ENCODE peak calls at places on chromosomes 16 and 17, in five cellular contexts. E is small intestine; G is effector CD4-positive, alpha-beta T cell; O is fibroblast of the conjunctiva; H is stimulated activated naive CD4-positive, alpha-beta T cell. P is an unnamed sample.

GRCh38 chr16:56066617-56067016 is 124.7 kb upstream of the GNAO1 start:
- DNase-seq in E (no peak), G (no peak), O (no peak), H (no peak), P (no peak)

GRCh38 chr17:50009282-50009681 is 14.3 kb upstream of the DLX3 start:
- DNase-seq in E (no peak), G (no peak), O (no peak), H (no peak), P (no peak)

GRCh38 chr17:75970011-75970523 is 8.9 kb downstream of the ACOX1 start:
- DNase-seq in E (no peak), G (no peak), O (no peak), H (no peak), P (no peak)

GRCh38 chr16:71923941-71924690 is 28.8 kb downstream of the IST1 start:
- DNase-seq in E (peak), G (no peak), O (no peak), H (no peak), P (no peak)

GRCh38 chr17:81831957-81832607 is 1.0 kb downstream of the MCRIP1 start:
- DNase-seq in E (no peak), G (peak), O (no peak), H (peak), P (no peak)

GRCh38 chr17:7704601-7705268 is at the start of gene EFNB3:
- DNase-seq in E (no peak), G (no peak), O (no peak), H (no peak), P (no peak)

GRCh38 chr17:17044846-17045561 is 2.7 kb downstream of the MPRIP start:
- DNase-seq in E (peak), G (no peak), O (no peak), H (no peak), P (peak)

GRCh38 chr16:47724386-47724785 is 263.3 kb downstream of the PHKB start:
- DNase-seq in E (no peak), G (no peak), O (no peak), H (no peak), P (no peak)

GRCh38 chr17:57552114-57552601 is 192.9 kb downstream of the CCDC182 start:
- DNase-seq in E (no peak), G (no peak), O (peak), H (peak), P (no peak)

GRCh38 chr16:54654429-54654828 is 276.2 kb upstream of the IRX5 start:
- DNase-seq in E (no peak), G (no peak), O (no peak), H (no peak), P (no peak)

GRCh38 chr16:19542138-19542821 is 13.2 kb upstream of the VPS35L start:
- DNase-seq in E (peak), G (no peak), O (no peak), H (no peak), P (peak)

GRCh38 chr17:20173091-20173490 is 163.9 kb downstream of the SPECC1 start:
- DNase-seq in E (no peak), G (no peak), O (no peak), H (no peak), P (no peak)

GRCh38 chr16:1950559-1950958 is 3.9 kb downstream of the RPL3L start:
- DNase-seq in E (no peak), G (no peak), O (no peak), H (no peak), P (no peak)

GRCh38 chr17:81651692-81652091 is 4.7 kb downstream of the PDE6G start:
- DNase-seq in E (no peak), G (no peak), O (peak), H (no peak), P (no peak)

GRCh38 chr17:1783271-1783670 is 21.4 kb downstream of the SERPINF1 start:
- DNase-seq in E (no peak), G (no peak), O (no peak), H (no peak), P (no peak)

GRCh38 chr17:78939615-78940014 is 14.4 kb upstream of the TIMP2 start:
- DNase-seq in E (no peak), G (no peak), O (no peak), H (no peak), P (no peak)

GRCh38 chr16:8675183-8676159 is 1.1 kb downstream of the ABAT start:
- DNase-seq in E (no peak), G (peak), O (no peak), H (peak), P (no peak)